ENCODE peak calls at places on chromosomes 3 and 15, in eight cellular contexts. H, G, C, Y, E, R, W and N are unnamed samples.

GRCh38 chr3:50181985-50182384 is 9.4 kb upstream of the GNAT1 start:
- DNase-seq in R (no peak), E (no peak), H (no peak), C (no peak), G (no peak), W (no peak), Y (no peak), N (no peak)

GRCh38 chr3:183252108-183252782 is 808 bp upstream of the B3GNT5 start:
- DNase-seq in E (no peak), G (no peak), Y (no peak), W (no peak), R (no peak), H (no peak), C (no peak), N (no peak)

GRCh38 chr3:197899833-197900478 is 50.0 kb upstream of the RPL35A start:
- DNase-seq in C (no peak), Y (no peak), E (no peak), R (no peak), W (no peak), G (no peak), H (no peak), N (no peak)

GRCh38 chr15:80989110-80989517 is 505 bp downstream of the MESD start:
- DNase-seq in E (no peak), Y (peak; percentile 60), G (no peak), C (no peak), W (no peak), R (no peak), H (no peak), N (no peak)

GRCh38 chr3:140636452-140637138 is 41.3 kb upstream of the TRIM42 start:
- DNase-seq in Y (no peak), E (no peak), R (no peak), W (no peak), G (no peak), H (peak; percentile 15), C (peak; percentile 21), N (no peak)

GRCh38 chr3:104521606-104522336 is 844.9 kb upstream of the ALCAM start:
- DNase-seq in E (peak; percentile 1), G (no peak), W (no peak), C (no peak), R (no peak), Y (no peak), H (no peak), N (no peak)

GRCh38 chr3:124878561-124879394 is 8.4 kb downstream of the ITGB5 start:
- DNase-seq in R (no peak), Y (peak; percentile 92), E (peak; percentile 96), H (peak; percentile 97), C (peak; percentile 99), W (peak; percentile 57), G (no peak), N (no peak)

GRCh38 chr3:135641771-135642170 is 323.8 kb upstream of the PPP2R3A start:
- DNase-seq in H (no peak), W (no peak), C (no peak), Y (no peak), E (no peak), G (no peak), R (no peak), N (no peak)

GRCh38 chr15:68499620-68500312 is 67.8 kb upstream of the ITGA11 start:
- DNase-seq in C (peak; percentile 72), R (no peak), Y (no peak), H (no peak), G (no peak), E (peak; percentile 38), W (no peak), N (no peak)

GRCh38 chr3:195900426-195901355 is 7.7 kb downstream of the TNK2 start:
- DNase-seq in E (no peak), G (no peak), C (peak; percentile 90), Y (no peak), R (no peak), H (no peak), W (no peak), N (no peak)

GRCh38 chr3:141812091-141812490 is 48.9 kb downstream of the GRK7 start:
- DNase-seq in E (no peak), R (no peak), W (no peak), Y (no peak), H (no peak), C (no peak), G (no peak), N (no peak)

GRCh38 chr15:101296418-101297405 is 1.7 kb upstream of the SNRPA1 start:
- DNase-seq in R (no peak), H (no peak), C (peak; percentile 25), G (no peak), W (no peak), E (peak; percentile 18), Y (no peak), N (no peak)

GRCh38 chr3:126983276-126983652 is 349 bp downstream of the PLXNA1 start:
- DNase-seq in C (no peak), W (no peak), R (no peak), H (no peak), E (no peak), Y (no peak), G (no peak), N (no peak)

GRCh38 chr15:69067296-69067695 is 52.8 kb downstream of the NOX5 start:
- DNase-seq in R (no peak), G (no peak), Y (no peak), C (no peak), W (no peak), H (peak; percentile 22), E (no peak), N (no peak)

GRCh38 chr3:66572938-66573710 is 72.3 kb upstream of the LRIG1 start:
- DNase-seq in C (no peak), E (peak; percentile 22), Y (peak; percentile 5), H (no peak), G (no peak), W (no peak), R (no peak), N (no peak)

GRCh38 chr3:179098388-179099077 is 26.9 kb upstream of the ZMAT3 start:
- DNase-seq in H (peak; percentile 34), Y (no peak), G (no peak), C (peak; percentile 79), R (no peak), E (peak; percentile 90), W (no peak), N (no peak)